ENCODE peak calls at places on chromosomes 7 and 10, in six cellular contexts. M is tibial artery, U is astrocyte of the cerebellum, V is heart right ventricle, B is AG04449, Z is left ventricle myocardium inferior. F is an unnamed sample.

GRCh38 chr7:43481905-43482678 is 100.8 kb upstream of the STK17A start:
- DNase-seq in Z (no peak), M (no peak), V (no peak), U (peak; percentile 58), B (peak; percentile 19), F (peak; percentile 5)

GRCh38 chr10:98202378-98202777 is 65.6 kb downstream of the LOXL4 start:
- DNase-seq in U (no peak), B (no peak), M (no peak), Z (no peak), V (no peak), F (no peak)

GRCh38 chr7:23299770-23300300 is 696 bp downstream of the MALSU1 start:
- DNase-seq in Z (no peak), M (no peak), B (no peak), U (no peak), V (no peak), F (no peak)

GRCh38 chr10:87546221-87546620 is 41.5 kb downstream of the MINPP1 start:
- DNase-seq in M (no peak), V (no peak), Z (no peak), B (no peak), U (no peak), F (peak; percentile 52)

GRCh38 chr10:124632064-124632531 is 112.1 kb downstream of the FAM53B start:
- DNase-seq in M (no peak), V (peak; percentile 71), B (no peak), U (peak; percentile 90), Z (peak; percentile 62), F (no peak)

GRCh38 chr7:40570218-40570617 is 435.4 kb downstream of the SUGCT start:
- DNase-seq in B (peak; percentile 40), Z (no peak), V (no peak), M (no peak), U (peak; percentile 76), F (no peak)

GRCh38 chr7:51141451-51141971 is 175.1 kb downstream of the COBL start:
- DNase-seq in U (peak; percentile 9), B (no peak), M (no peak), Z (no peak), V (no peak), F (no peak)

GRCh38 chr7:5574770-5575269 is 151.2 kb upstream of the TNRC18 start:
- DNase-seq in B (no peak), U (no peak), V (peak; percentile 73), M (no peak), Z (no peak), F (no peak)

GRCh38 chr10:126063353-126063791 is 167.0 kb downstream of the FANK1 start:
- DNase-seq in B (no peak), Z (no peak), M (no peak), V (no peak), U (peak; percentile 87), F (peak; percentile 79)

GRCh38 chr7:134690614-134691504 is 44.2 kb downstream of the BPGM start:
- DNase-seq in U (peak; percentile 71), B (no peak), Z (no peak), M (peak; percentile 72), V (no peak), F (no peak)

GRCh38 chr7:139691253-139691781 is 86.5 kb downstream of the HIPK2 start:
- DNase-seq in Z (peak; percentile 83), M (peak; percentile 82), U (no peak), V (peak; percentile 79), B (no peak), F (no peak)

GRCh38 chr10:128147064-128147463 is 20.8 kb upstream of the MKI67 start:
- DNase-seq in B (no peak), M (no peak), V (no peak), Z (no peak), U (no peak), F (no peak)

GRCh38 chr10:7264313-7264741 is 146.5 kb downstream of the SFMBT2 start:
- DNase-seq in B (no peak), U (no peak), V (no peak), M (no peak), Z (no peak), F (no peak)

GRCh38 chr7:128877756-128878120 is 15.1 kb downstream of the ATP6V1F start:
- DNase-seq in V (no peak), M (no peak), U (no peak), B (no peak), Z (no peak), F (no peak)

GRCh38 chr10:124530215-124530665 is 68.6 kb downstream of the LHPP start:
- DNase-seq in Z (peak; percentile 87), B (peak; percentile 17), V (peak; percentile 90), M (peak; percentile 87), U (peak; percentile 45), F (peak; percentile 50)

GRCh38 chr10:117547301-117548153 is 5.0 kb downstream of the EMX2 start:
- DNase-seq in M (peak; percentile 73), Z (no peak), U (no peak), B (no peak), V (no peak), F (no peak)

GRCh38 chr10:117546020-117546629 is 3.6 kb downstream of the EMX2 start:
- DNase-seq in Z (no peak), V (no peak), M (peak; percentile 60), B (no peak), U (no peak), F (no peak)

GRCh38 chr10:117548191-117548668 is 5.7 kb downstream of the EMX2 start:
- DNase-seq in V (no peak), U (no peak), M (peak; percentile 33), B (no peak), Z (no peak), F (no peak)

GRCh38 chr10:117545141-117546019 is 2.8 kb downstream of the EMX2 start:
- DNase-seq in U (no peak), M (peak; percentile 65), Z (no peak), V (no peak), B (no peak), F (no peak)

DNA sequence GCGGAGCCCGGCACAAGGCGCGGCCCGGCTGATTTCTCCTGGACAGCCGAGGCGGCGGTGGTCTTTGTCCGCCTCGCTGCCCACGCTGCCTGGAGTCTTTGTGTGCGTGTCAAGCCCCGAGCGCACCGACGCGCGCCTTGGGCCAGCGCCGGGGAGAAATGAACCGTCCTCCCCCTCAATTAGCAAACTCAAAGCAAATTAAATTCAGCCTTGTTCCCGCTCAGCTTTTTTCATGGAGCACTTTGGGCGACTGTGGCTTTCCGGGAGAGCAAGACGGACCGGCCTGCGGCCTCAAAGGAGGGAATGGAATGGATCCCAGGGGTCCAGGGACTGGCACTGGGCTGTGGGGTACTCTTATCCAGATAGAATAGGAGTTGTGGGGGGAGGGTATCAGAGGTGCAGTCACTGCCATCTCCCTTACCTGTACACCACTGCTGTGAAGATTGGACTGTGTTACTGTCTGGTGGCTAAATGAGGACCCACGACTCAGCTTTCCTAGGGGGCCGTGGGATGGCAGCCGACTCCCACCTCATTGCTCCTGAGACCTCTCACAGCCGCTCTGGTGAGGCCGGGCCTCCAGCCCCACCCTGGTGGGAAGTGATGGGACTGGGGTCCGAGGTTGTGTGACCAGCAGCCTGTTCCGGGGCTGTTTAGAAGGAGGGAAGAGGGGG is 4.2 kb downstream of the EMX2 start:
- DNase-seq in B (no peak), V (no peak), U (no peak), Z (no peak), M (peak; percentile 60), F (no peak)
- H3K4me3 ChIP-seq in B (peak overlapping the region; percentile 94), V (no peak overlapping the region), U (no peak overlapping the region), Z (no peak overlapping the region), M (peak overlapping the region; percentile 68), F (no peak overlapping the region)

DNA sequence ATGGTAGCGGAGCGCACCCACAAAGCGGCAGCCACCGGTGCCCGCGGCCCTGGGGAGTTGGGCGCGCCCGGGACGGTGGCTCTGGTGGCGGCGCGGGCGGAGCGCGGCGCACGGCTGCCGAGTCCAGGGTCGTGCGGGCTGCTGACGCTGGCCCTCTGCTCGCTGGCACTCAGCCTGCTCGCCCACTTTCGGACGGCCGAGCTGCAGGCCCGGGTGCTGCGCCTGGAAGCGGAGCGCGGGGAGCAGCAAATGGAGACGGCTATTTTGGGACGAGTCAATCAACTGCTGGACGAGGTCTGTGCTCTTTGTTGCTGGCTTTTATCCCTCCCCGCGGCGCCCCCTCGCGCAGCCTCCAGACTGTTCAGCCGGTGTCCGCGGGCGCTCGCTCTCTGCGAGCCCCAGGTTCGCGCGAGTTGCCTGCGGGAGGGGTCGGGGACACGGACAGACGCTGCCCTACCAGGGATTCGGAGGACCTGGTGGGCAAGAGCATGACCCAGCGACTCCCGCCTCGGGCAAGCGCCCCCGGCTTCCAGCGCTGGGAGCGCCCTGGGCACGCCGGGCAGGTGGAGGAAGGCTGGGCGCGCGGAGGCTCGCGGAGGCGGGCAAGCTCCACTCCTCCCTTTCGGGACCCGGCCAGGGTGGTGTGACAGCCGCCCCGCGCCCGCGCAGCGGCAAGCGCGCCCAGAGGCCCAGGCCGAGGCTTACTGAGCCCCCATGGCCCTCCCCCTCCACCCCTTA is 887 bp downstream of the COL13A1 start:
- DNase-seq in M (peak; percentile 74), U (no peak), V (peak; percentile 57), B (no peak), Z (peak; percentile 55), F (no peak)
- TF ChIP-seq CTCF in M (peak; percentile 7), U (peak; percentile 33), V (peak; percentile 50), B (peak; percentile 35), Z (peak; percentile 24), F (peak; percentile 6)

DNA sequence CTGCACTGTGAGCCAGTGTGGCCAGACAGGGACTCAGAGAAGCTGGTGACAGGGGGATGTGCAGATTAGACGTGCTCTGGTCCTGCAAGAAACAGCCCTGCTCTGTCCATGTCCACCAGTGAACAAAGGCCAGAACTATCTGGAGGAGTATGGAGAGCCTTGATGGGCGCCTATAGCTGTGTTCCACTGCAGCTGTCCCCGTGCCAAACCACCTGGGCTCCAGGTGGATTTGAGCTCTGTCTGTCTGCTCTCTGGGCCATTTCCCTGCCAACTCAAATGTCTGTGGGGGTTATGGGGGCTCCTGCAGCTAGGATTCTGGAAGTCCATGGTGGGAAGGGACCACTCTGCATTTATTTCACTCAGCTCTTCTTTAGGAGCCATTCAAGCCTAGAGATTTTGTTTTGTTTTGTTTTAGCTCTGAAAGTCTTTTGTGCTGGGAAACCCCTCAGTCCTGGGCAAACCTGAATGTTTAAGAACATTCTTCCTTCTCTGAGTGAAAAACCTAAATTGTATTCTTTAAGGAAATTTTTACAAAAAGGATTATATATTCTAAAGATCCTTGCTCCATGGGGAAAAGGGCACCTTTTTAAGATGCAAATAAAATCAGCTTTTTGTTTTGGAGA is 1039.5 kb upstream of the SORCS1 start:
- DNase-seq in V (no peak), U (no peak), B (no peak), M (no peak), Z (no peak), F (no peak)
- H3K4me3 ChIP-seq in V (no peak overlapping the region), U (no peak overlapping the region), B (no peak overlapping the region), M (no peak overlapping the region), Z (no peak overlapping the region), F (no peak overlapping the region)

GRCh38 chr7:1952169-1952760 is 280.5 kb downstream of the MAD1L1 start:
- DNase-seq in M (no peak), V (peak; percentile 6), Z (no peak), B (no peak), U (no peak), F (no peak)

GRCh38 chr7:1956141-1956540 is 276.6 kb downstream of the MAD1L1 start:
- DNase-seq in U (no peak), Z (no peak), M (no peak), B (no peak), V (peak; percentile 5), F (no peak)

GRCh38 chr7:1952781-1953180 is 280.0 kb downstream of the MAD1L1 start:
- DNase-seq in B (no peak), Z (no peak), M (no peak), U (no peak), V (peak; percentile 6), F (no peak)

GRCh38 chr7:1953199-1954190 is 279.2 kb downstream of the MAD1L1 start:
- DNase-seq in V (peak; percentile 10), M (no peak), B (no peak), U (no peak), Z (no peak), F (no peak)

GRCh38 chr7:1954366-1955004 is 278.3 kb downstream of the MAD1L1 start:
- DNase-seq in V (peak; percentile 10), Z (no peak), B (no peak), M (no peak), U (no peak), F (no peak)
- TF ChIP-seq CTCF in V (no peak), Z (no peak), B (peak; percentile 16), M (no peak), U (no peak), F (no peak)

GRCh38 chr10:74377476-74377875 is 226.5 kb downstream of the ADK start:
- DNase-seq in B (no peak), Z (no peak), U (peak; percentile 15), M (no peak), V (no peak), F (no peak)
- H3K4me3 ChIP-seq in B (no peak overlapping the region), Z (no peak overlapping the region), U (no peak overlapping the region), M (no peak overlapping the region), V (no peak overlapping the region), F (no peak overlapping the region)

F was measured in HFF-Myc.